ENCODE peak calls at places on chromosomes 12 and 14, in seven cellular contexts. N is H9; P is effector memory CD8-positive, alpha-beta T cell; Y is activated CD4-positive, CD25-positive, alpha-beta regulatory T cell; O is fibroblast of mammary gland; Q is fibroblast of villous mesenchyme; Z is head of caudate nucleus. M is an unnamed sample.

GRCh38 chr14:98923596-98923995 is 348.4 kb downstream of the BCL11B start:
- DNase-seq in Z (no peak), Y (no peak), Q (no peak), O (no peak), P (no peak), N (no peak), M (no peak)

GRCh38 chr12:14369322-14369721 is 3.8 kb downstream of the ATF7IP start:
- DNase-seq in Z (no peak), Y (no peak), N (no peak), P (peak), O (no peak), Q (no peak), M (no peak)

GRCh38 chr14:93276031-93276716 is 56.7 kb downstream of the BTBD7 start:
- DNase-seq in Y (no peak), Q (no peak), Z (no peak), P (no peak), O (no peak), N (no peak), M (no peak)

GRCh38 chr14:22656945-22657711 is 13.0 kb upstream of the OR6J1 start:
- DNase-seq in P (no peak), O (peak), N (no peak), Z (no peak), Y (no peak), Q (peak), M (peak)

GRCh38 chr14:68939893-68940613 is 39.0 kb downstream of the ACTN1 start:
- DNase-seq in O (peak), P (no peak), Q (peak), N (no peak), Z (no peak), Y (no peak), M (peak)

GRCh38 chr12:64390275-64390851 is at the start of gene C12orf56:
- DNase-seq in O (peak), P (no peak), Z (peak), N (peak), Y (no peak), Q (peak), M (peak)

GRCh38 chr12:3142386-3142785 is 65.2 kb downstream of the TSPAN9 start:
- DNase-seq in Y (no peak), P (no peak), N (no peak), Q (no peak), O (no peak), Z (no peak), M (no peak)

GRCh38 chr12:13135336-13136178 is 32.1 kb upstream of the GSG1 start:
- DNase-seq in Q (peak), Y (no peak), P (no peak), N (peak), O (peak), Z (peak), M (peak)

GRCh38 chr12:26748741-26749431 is 84.1 kb downstream of the ITPR2 start:
- DNase-seq in Z (no peak), Q (peak), O (peak), N (no peak), Y (no peak), P (no peak), M (peak)

GRCh38 chr12:111451649-111452129 is 46.0 kb downstream of the SH2B3 start:
- DNase-seq in O (peak), Q (peak), Z (no peak), P (peak), Y (no peak), N (no peak), M (peak)

GRCh38 chr14:26773906-26774593 is 176.2 kb upstream of the NOVA1 start:
- DNase-seq in N (no peak), Q (no peak), Y (no peak), P (no peak), O (no peak), Z (no peak), M (no peak)

M was measured in mesendoderm.